ENCODE peak calls at places on chromosomes 11 and 22, in ten cellular contexts. P is vagina, M is HCT116, J is GM12892, K is stomach, N is K562, C is SK-N-SH, S is H1, Z is esophagus muscularis mucosa, O is transverse colon. T is an unnamed sample.

GRCh38 chr11:106218096-106218495 is 140.6 kb downstream of the AASDHPPT start:
- DNase-seq in P (no peak), M (no peak), J (no peak), K (no peak), N (no peak), C (no peak), S (no peak), Z (no peak), O (no peak), T (no peak)

GRCh38 chr11:111815489-111815888 is 49.3 kb upstream of the PPP2R1B start:
- DNase-seq in P (no peak), M (no peak), J (no peak), K (no peak), N (no peak), C (no peak), S (no peak), Z (no peak), O (no peak), T (no peak)

GRCh38 chr11:71190551-71190950 is 61.8 kb downstream of the SHANK2 start:
- DNase-seq in P (no peak), M (no peak), J (no peak), K (no peak), N (no peak), C (no peak), S (no peak), Z (no peak), O (no peak), T (no peak)

GRCh38 chr22:39458443-39459083 is 1.8 kb downstream of the MGAT3 start:
- DNase-seq in P (no peak), M (no peak), J (no peak), K (no peak), N (no peak), C (no peak), S (no peak), Z (no peak), O (no peak), T (no peak)

GRCh38 chr11:32870676-32871075 is 21.9 kb upstream of the QSER1 start:
- DNase-seq in P (no peak), M (no peak), J (no peak), K (no peak), N (peak; percentile 12), C (peak; percentile 48), S (no peak), Z (peak; percentile 68), O (no peak), T (no peak)

GRCh38 chr22:42993651-42994275 is 21.2 kb downstream of the PACSIN2 start:
- DNase-seq in P (no peak), M (no peak), J (no peak), K (peak; percentile 25), N (no peak), C (no peak), S (no peak), Z (no peak), O (no peak), T (peak; percentile 55)

GRCh38 chr22:46517255-46517761 is 20.1 kb downstream of the CELSR1 start:
- DNase-seq in P (peak; percentile 84), M (no peak), J (no peak), K (no peak), N (no peak), C (no peak), S (no peak), Z (no peak), O (no peak), T (no peak)

GRCh38 chr11:8309862-8310261 is 46.2 kb upstream of the LMO1 start:
- DNase-seq in P (no peak), M (no peak), J (no peak), K (no peak), N (no peak), C (peak; percentile 47), S (no peak), Z (no peak), O (no peak), T (no peak)

GRCh38 chr11:69903206-69903605 is 84.0 kb upstream of the FGF3 start:
- DNase-seq in P (no peak), M (no peak), J (no peak), K (no peak), N (no peak), C (no peak), S (no peak), Z (no peak), O (no peak), T (no peak)

GRCh38 chr11:43576834-43577521 is 103.6 kb upstream of the HSD17B12 start:
- DNase-seq in P (no peak), M (peak; percentile 12), J (no peak), K (peak; percentile 44), N (peak; percentile 88), C (peak; percentile 71), S (no peak), Z (no peak), O (no peak), T (no peak)

GRCh38 chr22:50090141-50090714 is 422 bp downstream of the MOV10L1 start:
- DNase-seq in P (no peak), M (no peak), J (no peak), K (no peak), N (no peak), C (no peak), S (no peak), Z (no peak), O (no peak), T (no peak)

GRCh38 chr22:50086526-50086925 is 1.3 kb upstream of the MLC1 start:
- DNase-seq in P (no peak), M (no peak), J (no peak), K (no peak), N (no peak), C (no peak), S (no peak), Z (no peak), O (no peak), T (no peak)

GRCh38 chr22:50087646-50088045 is 2.2 kb upstream of the MOV10L1 start:
- DNase-seq in P (no peak), M (no peak), J (no peak), K (no peak), N (no peak), C (no peak), S (no peak), Z (no peak), O (no peak), T (no peak)

GRCh38 chr22:50089231-50090140 is at the start of gene MOV10L1:
- DNase-seq in P (no peak), M (no peak), J (no peak), K (no peak), N (peak; percentile 73), C (peak; percentile 67), S (no peak), Z (no peak), O (no peak), T (no peak)

GRCh38 chr22:50088096-50088495 is 1.7 kb upstream of the MOV10L1 start:
- DNase-seq in P (no peak), M (no peak), J (no peak), K (no peak), N (no peak), C (no peak), S (no peak), Z (no peak), O (no peak), T (no peak)
- TF ChIP-seq POLR2AphosphoS5 in P (no peak), M (no peak), J (no peak), K (no peak), N (no peak), C (no peak), S (no peak), Z (no peak), O (no peak), T (no peak)

GRCh38 chr11:108588287-108588686 is 5.3 kb downstream of the EXPH5 start:
- DNase-seq in P (no peak), M (no peak), J (no peak), K (no peak), N (no peak), C (no peak), S (no peak), Z (no peak), O (no peak), T (no peak)
- TF ChIP-seq POLR2AphosphoS5 in P (no peak), M (no peak), J (no peak), K (no peak), N (no peak), C (no peak), S (no peak), Z (no peak), O (no peak), T (no peak)

GRCh38 chr22:19975707-19976035 is 34.1 kb upstream of the TXNRD2 start:
- DNase-seq in P (no peak), M (no peak), J (no peak), K (no peak), N (no peak), C (no peak), S (no peak), Z (no peak), O (no peak), T (no peak)

GRCh38 chr22:19976671-19977070 is 35.1 kb upstream of the TXNRD2 start:
- DNase-seq in P (no peak), M (no peak), J (no peak), K (no peak), N (no peak), C (no peak), S (no peak), Z (no peak), O (no peak), T (no peak)

GRCh38 chr22:19973551-19974183 is 32.0 kb upstream of the TXNRD2 start:
- DNase-seq in P (no peak), M (no peak), J (no peak), K (no peak), N (no peak), C (no peak), S (no peak), Z (no peak), O (no peak), T (no peak)

GRCh38 chr22:19974233-19974861 is 32.7 kb upstream of the TXNRD2 start:
- DNase-seq in P (no peak), M (peak; percentile 41), J (peak; percentile 81), K (peak; percentile 53), N (peak; percentile 99), C (peak; percentile 91), S (peak; percentile 86), Z (no peak), O (peak; percentile 52), T (no peak)

DNA sequence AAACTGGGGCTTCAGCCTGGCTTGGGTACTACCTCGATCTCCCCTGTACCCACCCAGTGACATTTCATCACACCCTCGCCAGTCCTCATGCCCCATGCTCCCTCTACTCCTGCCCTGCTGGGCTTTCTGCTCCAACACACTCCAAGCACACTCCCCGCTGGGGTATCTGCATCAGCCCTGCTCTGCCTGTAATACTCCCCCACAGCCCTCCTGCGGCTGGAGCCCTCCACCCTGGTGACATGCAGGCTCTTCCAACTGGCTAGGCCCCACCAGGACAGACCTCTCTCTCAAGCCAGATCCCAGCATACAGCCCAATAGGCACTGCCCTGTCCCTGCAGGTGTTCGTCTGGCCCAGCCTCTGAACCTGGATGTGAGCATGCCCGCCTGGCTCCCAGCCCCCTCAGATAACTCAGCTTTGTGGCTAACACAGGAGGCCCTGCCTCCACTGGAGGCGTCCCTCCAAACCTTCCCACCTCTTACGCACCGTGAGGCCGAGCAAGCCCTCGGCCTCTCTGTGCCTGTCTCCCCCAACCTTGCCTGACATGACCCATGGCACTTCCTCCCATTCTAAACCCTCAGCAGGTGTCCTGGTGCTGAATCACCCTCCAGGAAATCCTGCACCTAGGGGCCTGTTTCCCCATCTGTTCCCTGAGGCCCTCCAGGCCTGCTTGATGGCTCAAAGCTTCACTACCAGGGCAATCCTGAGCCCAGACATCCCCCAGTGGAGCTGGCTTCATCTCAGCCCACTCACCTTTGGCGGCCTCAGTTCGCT is 33.5 kb upstream of the TXNRD2 start:
- DNase-seq in P (no peak), M (no peak), J (no peak), K (no peak), N (peak; percentile 88), C (no peak), S (no peak), Z (no peak), O (no peak), T (no peak)
- TF ChIP-seq POLR2AphosphoS5 in P (no peak), M (no peak), J (no peak), K (no peak), N (peak; percentile 53), C (no peak), S (no peak), Z (no peak), O (no peak), T (no peak)

GRCh38 chr11:64250875-64251721 is at the start of gene PLCB3:
- DNase-seq in P (no peak), M (no peak), J (peak; percentile 93), K (peak; percentile 71), N (peak; percentile 84), C (peak; percentile 96), S (no peak), Z (no peak), O (peak; percentile 71), T (peak; percentile 52)
- TF ChIP-seq POLR2AphosphoS5 in P (no peak), M (peak; percentile 87), J (no peak), K (no peak), N (no peak), C (no peak), S (no peak), Z (peak; percentile 45), O (peak; percentile 66), T (no peak)